ENCODE peak calls at places on chromosome 12, in five cellular contexts. M, K, Y, H and V are unnamed samples.
A peak's percentile ranks its signal among the peaks of the same experiment; 100 is the strongest.

GRCh38 chr12:110885152-110885840 is 35.1 kb downstream of the MYL2 start:
- DNase-seq in K (no peak), Y (no peak), M (no peak), H (no peak), V (no peak)

GRCh38 chr12:52171950-52172512 is 19.8 kb downstream of the KRT80 start:
- DNase-seq in M (no peak), Y (no peak), K (peak; percentile 53), H (peak; percentile 47), V (no peak)

GRCh38 chr12:4172999-4173398 is 100.6 kb upstream of the CCND2 start:
- DNase-seq in M (no peak), K (peak; percentile 14), H (no peak), Y (no peak), V (peak; percentile 31)

GRCh38 chr12:49791700-49792099 is 36.5 kb downstream of the NCKAP5L start:
- DNase-seq in Y (no peak), K (no peak), M (no peak), H (no peak), V (no peak)

GRCh38 chr12:51846911-51847829 is 1.3 kb downstream of the FIGNL2 start:
- DNase-seq in H (no peak), M (no peak), K (peak; percentile 46), Y (no peak), V (peak; percentile 77)

GRCh38 chr12:71277866-71278265 is 120.1 kb upstream of the TSPAN8 start:
- DNase-seq in M (no peak), H (no peak), K (no peak), Y (no peak), V (no peak)

GRCh38 chr12:44235674-44236073 is 399.8 kb downstream of the TMEM117 start:
- DNase-seq in K (no peak), M (no peak), H (no peak), Y (no peak), V (no peak)

GRCh38 chr12:107560194-107560905 is 125.2 kb upstream of the PWP1 start:
- DNase-seq in Y (no peak), H (no peak), K (no peak), M (no peak), V (no peak)

GRCh38 chr12:19451196-19451595 is 11.9 kb downstream of the AEBP2 start:
- DNase-seq in M (no peak), Y (no peak), H (no peak), K (peak; percentile 23), V (no peak)

GRCh38 chr12:30330565-30330964 is 365.1 kb downstream of the IPO8 start:
- DNase-seq in Y (no peak), K (no peak), H (no peak), M (no peak), V (no peak)

GRCh38 chr12:50934371-50934851 is 17.9 kb upstream of the HIGD1C start:
- DNase-seq in K (peak; percentile 18), Y (no peak), H (no peak), M (no peak), V (peak; percentile 59)

GRCh38 chr12:70240677-70241076 is 2.6 kb upstream of the CNOT2 start:
- DNase-seq in Y (no peak), K (no peak), M (no peak), H (no peak), V (no peak)

GRCh38 chr12:131908082-131908715 is 13.8 kb downstream of the ULK1 start:
- DNase-seq in Y (no peak), H (no peak), K (no peak), M (no peak), V (no peak)

GRCh38 chr12:22860926-22861325 is 236.0 kb downstream of the ETNK1 start:
- DNase-seq in K (no peak), M (no peak), H (no peak), Y (no peak), V (no peak)

GRCh38 chr12:57918182-57918581 is 23.2 kb upstream of the ATP23 start:
- DNase-seq in K (no peak), M (no peak), Y (no peak), H (no peak), V (no peak)

GRCh38 chr12:86931714-86932113 is 675.5 kb upstream of the MGAT4C start:
- DNase-seq in K (no peak), Y (no peak), M (no peak), H (no peak), V (no peak)

GRCh38 chr12:6552140-6552551 is 3.7 kb downstream of the IFFO1 start:
- DNase-seq in H (peak; percentile 52), K (peak; percentile 72), Y (peak; percentile 65), M (no peak), V (peak; percentile 57)

GRCh38 chr12:28191690-28192089 is 1.4 kb downstream of the CCDC91 start:
- DNase-seq in H (peak; percentile 27), Y (no peak), M (no peak), K (peak; percentile 49), V (peak; percentile 52)

GRCh38 chr12:114405449-114406271 is at the start of gene TBX5:
- DNase-seq in H (peak; percentile 69), K (peak; percentile 87), M (no peak), Y (no peak), V (no peak)

GRCh38 chr12:19033244-19033643 is 96.3 kb upstream of the PLEKHA5 start:
- DNase-seq in Y (no peak), M (no peak), K (no peak), H (no peak), V (no peak)

GRCh38 chr12:28035483-28035882 is 63.0 kb upstream of the PTHLH start:
- DNase-seq in K (peak; percentile 72), H (peak; percentile 56), Y (no peak), M (no peak), V (peak; percentile 62)

GRCh38 chr12:111105294-111105693 is 184.9 kb upstream of the MYL2 start:
- DNase-seq in M (no peak), Y (no peak), K (no peak), H (no peak), V (no peak)

GRCh38 chr12:120944645-120945217 is 33.6 kb upstream of the HNF1A start:
- DNase-seq in M (peak; percentile 38), H (peak; percentile 39), Y (no peak), K (peak; percentile 60), V (peak; percentile 61)

GRCh38 chr12:26678697-26679660 is 154.0 kb downstream of the ITPR2 start:
- DNase-seq in Y (no peak), M (no peak), H (peak; percentile 30), K (peak; percentile 68), V (peak; percentile 27)

GRCh38 chr12:113463746-113464743 is 7.6 kb downstream of the LHX5 start:
- DNase-seq in M (no peak), Y (no peak), H (no peak), K (peak; percentile 39), V (no peak)

GRCh38 chr12:53981652-53982565 is 3.0 kb upstream of the HOXC10 start:
- DNase-seq in K (no peak), Y (no peak), H (peak; percentile 71), M (no peak), V (no peak)
- H3K4me3 ChIP-seq in K (no peak overlapping the region), Y (no peak overlapping the region), H (peak overlapping the region; percentile 80), M (peak overlapping the region; percentile 10), V (peak overlapping the region; percentile 52)

GRCh38 chr12:48768736-48769135 is 20.2 kb downstream of the ADCY6 start:
- DNase-seq in K (no peak), Y (no peak), H (no peak), M (no peak), V (no peak)
- H3K4me3 ChIP-seq in K (no peak overlapping the region), Y (no peak overlapping the region), H (no peak overlapping the region), M (no peak overlapping the region), V (no peak overlapping the region)

DNA sequence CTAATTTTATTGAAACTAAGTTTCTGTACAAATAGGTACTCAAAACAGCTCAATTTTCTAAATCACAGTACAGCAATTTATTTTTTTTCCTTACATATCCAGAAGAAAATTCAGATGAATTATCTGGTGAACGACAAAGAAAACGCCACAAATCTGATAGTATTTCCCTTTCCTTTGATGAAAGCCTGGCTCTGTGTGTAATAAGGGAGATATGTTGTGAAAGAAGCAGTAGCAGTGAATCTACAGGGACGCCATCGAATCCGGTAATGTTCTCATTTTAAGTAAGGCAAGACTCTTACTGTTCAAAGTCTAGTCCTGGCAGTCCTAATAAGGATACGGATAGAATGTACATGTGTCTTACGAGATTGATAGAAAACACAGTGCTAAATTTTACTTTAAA is 20.7 kb downstream of the MDM2 start:
- DNase-seq in K (no peak), M (no peak), H (no peak), Y (no peak), V (no peak)
- H3K4me3 ChIP-seq in K (no peak overlapping the region), M (no peak overlapping the region), H (no peak overlapping the region), Y (no peak overlapping the region), V (no peak overlapping the region)

DNA sequence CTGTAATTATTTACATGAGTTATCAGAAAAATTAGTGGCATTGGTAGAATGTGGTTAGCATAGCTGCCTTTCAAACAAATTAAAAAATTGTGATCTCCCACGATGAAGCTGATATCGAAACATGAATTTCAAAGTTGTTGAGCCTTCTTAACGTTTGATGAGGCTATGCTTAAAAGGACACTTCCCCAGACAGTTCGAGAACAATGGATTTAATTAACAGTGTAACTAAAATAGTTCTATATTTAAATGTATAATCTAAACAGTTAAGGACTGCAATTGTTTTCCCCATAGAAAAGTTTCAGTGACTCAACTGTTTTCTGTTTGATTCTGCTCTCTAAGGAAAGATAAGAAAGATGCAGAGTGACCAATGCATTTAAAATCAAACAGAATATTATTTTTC is 1.6 kb downstream of the CLEC2B start:
- DNase-seq in Y (no peak), M (no peak), H (no peak), K (peak; percentile 35), V (no peak)
- H3K4me3 ChIP-seq in Y (peak overlapping the region; percentile 42), M (no peak overlapping the region), H (peak overlapping the region; percentile 33), K (peak overlapping the region; percentile 78), V (peak overlapping the region; percentile 79)

GRCh38 chr12:12010277-12011031 is 60.3 kb upstream of the BCL2L14 start:
- DNase-seq in Y (no peak), H (peak; percentile 70), K (peak; percentile 68), M (peak; percentile 55), V (no peak)
- H3K4me3 ChIP-seq in Y (no peak overlapping the region), H (peak overlapping the region; percentile 12), K (peak overlapping the region; percentile 34), M (no peak overlapping the region), V (peak overlapping the region; percentile 17)

GRCh38 chr12:105716621-105717020 is 386.1 kb downstream of the C12orf75 start:
- DNase-seq in M (no peak), H (no peak), K (no peak), Y (no peak), V (no peak)
- H3K4me3 ChIP-seq in M (no peak overlapping the region), H (no peak overlapping the region), K (no peak overlapping the region), Y (no peak overlapping the region), V (no peak overlapping the region)

DNA sequence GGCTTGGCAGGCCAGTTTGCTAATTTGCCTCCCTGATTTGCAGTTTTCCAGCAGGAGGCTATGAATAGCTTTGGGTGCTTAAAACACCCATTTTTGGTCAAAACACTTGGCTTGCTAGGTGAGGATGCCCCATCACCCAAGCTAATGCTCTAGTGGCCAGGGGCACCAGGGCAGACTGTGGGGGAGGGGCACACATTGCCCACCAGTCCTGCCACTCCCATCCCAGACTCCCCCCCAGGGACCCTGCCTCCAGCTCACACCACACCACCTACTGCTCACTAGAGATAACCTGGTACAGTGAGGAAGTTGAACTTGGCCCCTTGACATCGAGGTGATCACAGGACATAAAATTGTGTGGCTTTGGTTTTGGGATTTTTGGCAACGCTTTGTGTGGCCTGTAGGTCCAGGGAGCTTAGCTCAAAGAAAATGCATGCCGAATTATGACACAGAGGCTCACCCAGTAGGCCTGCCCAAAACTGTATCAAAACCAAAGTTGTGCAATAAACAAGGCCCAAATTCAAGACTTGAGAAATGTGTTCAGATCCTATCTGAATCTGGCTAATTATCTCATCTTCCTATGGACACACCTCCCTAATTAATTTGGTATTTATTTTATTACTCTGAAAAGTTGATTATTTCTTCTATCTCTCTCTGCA is 4.3 kb downstream of the NUAK1 start:
- DNase-seq in M (no peak), H (peak; percentile 70), Y (no peak), K (no peak), V (no peak)
- H3K4me3 ChIP-seq in M (no peak overlapping the region), H (no peak overlapping the region), Y (no peak overlapping the region), K (peak overlapping the region; percentile 88), V (peak overlapping the region; percentile 88)